ENCODE peak calls at places on chromosome 13, in ten cellular contexts. L, F, N, J, D, Y, P, I, Z and A are unnamed samples.

GRCh38 chr13:95541911-95542484 is 10.5 kb upstream of the CLDN10 start:
- DNase-seq in J (no peak), D (no peak), Y (no peak), F (no peak), P (no peak), L (no peak), N (no peak), I (no peak), Z (no peak), A (no peak)

GRCh38 chr13:33069365-33069764 is 53.1 kb downstream of the KL start:
- DNase-seq in I (no peak), N (no peak), F (no peak), J (no peak), L (peak), Y (no peak), P (no peak), D (no peak), Z (no peak), A (no peak)

GRCh38 chr13:76533251-76533650 is 353.0 kb downstream of the KCTD12 start:
- DNase-seq in Z (no peak), N (no peak), F (peak), D (no peak), I (no peak), J (no peak), Y (no peak), L (no peak), P (no peak), A (no peak)

GRCh38 chr13:31424130-31424729 is 224.5 kb downstream of the B3GLCT start:
- DNase-seq in F (peak), J (peak), I (peak), Y (peak), N (peak), L (peak), Z (peak), P (peak), D (peak), A (peak)

GRCh38 chr13:51324714-51325440 is 14.6 kb upstream of the SERPINE3 start:
- DNase-seq in F (no peak), N (no peak), J (no peak), D (no peak), Y (no peak), I (no peak), L (no peak), P (no peak), Z (no peak), A (no peak)

GRCh38 chr13:98910501-98910951 is 67.3 kb downstream of the DOCK9 start:
- DNase-seq in P (peak), F (peak), N (no peak), J (no peak), Y (no peak), I (peak), D (no peak), L (peak), Z (no peak), A (no peak)

GRCh38 chr13:43316997-43317396 is 293.6 kb downstream of the DNAJC15 start:
- DNase-seq in D (no peak), Z (no peak), N (peak), J (no peak), Y (no peak), P (peak), L (peak), I (no peak), F (peak), A (peak)

GRCh38 chr13:102907886-102908515 is 62.2 kb downstream of the ERCC5 start:
- DNase-seq in D (no peak), N (no peak), Y (no peak), L (no peak), P (no peak), Z (peak), J (no peak), F (no peak), I (no peak), A (no peak)

GRCh38 chr13:108690726-108691125 is 61.3 kb downstream of the MYO16 start:
- DNase-seq in D (no peak), I (no peak), F (no peak), J (no peak), L (no peak), N (no peak), P (no peak), Z (no peak), Y (no peak), A (no peak)

GRCh38 chr13:73556902-73557301 is 498.1 kb downstream of the KLF5 start:
- DNase-seq in F (no peak), Y (no peak), L (no peak), D (no peak), Z (no peak), I (no peak), J (no peak), N (no peak), P (no peak), A (no peak)

GRCh38 chr13:98905199-98905598 is 72.7 kb downstream of the DOCK9 start:
- DNase-seq in D (no peak), Z (no peak), J (no peak), Y (no peak), I (no peak), L (no peak), P (no peak), F (no peak), N (no peak), A (no peak)

GRCh38 chr13:105937451-105937850 is 598.0 kb downstream of the EFNB2 start:
- DNase-seq in P (no peak), F (peak), N (no peak), I (no peak), Y (no peak), Z (no peak), D (no peak), J (no peak), L (no peak), A (no peak)

GRCh38 chr13:82713681-82714405 is 1168.4 kb downstream of the SLITRK1 start:
- DNase-seq in Y (no peak), N (no peak), Z (no peak), F (peak), I (no peak), J (no peak), P (no peak), D (no peak), L (no peak), A (no peak)

GRCh38 chr13:35475131-35475959 is 1.1 kb downstream of the MAB21L1 start:
- DNase-seq in L (peak), N (peak), Z (peak), J (peak), D (peak), P (no peak), Y (no peak), I (no peak), F (peak), A (peak)

GRCh38 chr13:19185086-19185864 is 3.7 kb upstream of the TUBA3C start:
- DNase-seq in Y (no peak), L (no peak), P (no peak), F (no peak), N (no peak), I (no peak), Z (no peak), D (no peak), J (no peak), A (peak)

GRCh38 chr13:100601716-100602115 is 13.1 kb upstream of the GGACT start:
- DNase-seq in I (no peak), L (no peak), Y (no peak), F (no peak), Z (no peak), D (no peak), P (no peak), J (no peak), N (no peak), A (no peak)

GRCh38 chr13:51318876-51319275 is 20.6 kb upstream of the SERPINE3 start:
- DNase-seq in F (no peak), D (no peak), P (no peak), J (no peak), N (no peak), Y (no peak), L (no peak), I (no peak), Z (no peak), A (no peak)

GRCh38 chr13:28494537-28494860 is 429 bp downstream of the FLT1 start:
- DNase-seq in N (no peak), L (peak), F (no peak), Z (no peak), J (no peak), Y (no peak), P (no peak), D (no peak), I (no peak), A (no peak)

GRCh38 chr13:113629814-113630213 is 28.2 kb downstream of the ATP4B start:
- DNase-seq in N (no peak), Y (no peak), P (no peak), D (no peak), F (no peak), I (no peak), Z (peak), L (no peak), J (peak), A (no peak)

GRCh38 chr13:71867101-71867814 is at the start of gene DACH1:
- DNase-seq in I (no peak), Y (peak), P (peak), D (peak), J (peak), F (peak), L (peak), Z (peak), N (no peak), A (peak)

GRCh38 chr13:94660695-94661324 is 51.5 kb downstream of the SOX21 start:
- DNase-seq in F (peak), D (no peak), Z (no peak), I (peak), J (no peak), L (peak), N (no peak), P (no peak), Y (no peak), A (no peak)

GRCh38 chr13:52053460-52053859 is 29.0 kb downstream of the UTP14C start:
- DNase-seq in P (no peak), I (no peak), D (no peak), N (no peak), Y (no peak), Z (no peak), L (no peak), F (no peak), J (no peak), A (no peak)

GRCh38 chr13:77338329-77338728 is 11.4 kb upstream of the MYCBP2 start:
- DNase-seq in N (no peak), L (no peak), I (no peak), Z (no peak), D (no peak), J (no peak), F (no peak), P (no peak), Y (no peak), A (no peak)

GRCh38 chr13:114100446-114101320 is 31.7 kb downstream of the RASA3 start:
- DNase-seq in Y (peak), J (peak), Z (peak), I (no peak), F (no peak), P (peak), N (peak), L (no peak), D (peak), A (no peak)

GRCh38 chr13:25149670-25150069 is 22.4 kb downstream of the AMER2 start:
- DNase-seq in F (no peak), L (no peak), Z (no peak), J (no peak), P (no peak), D (no peak), I (no peak), Y (no peak), N (no peak), A (no peak)

GRCh38 chr13:79477968-79478367 is 3.0 kb upstream of the NDFIP2 start:
- DNase-seq in J (no peak), L (no peak), N (peak), F (no peak), P (no peak), Y (no peak), Z (no peak), I (no peak), D (no peak), A (no peak)

GRCh38 chr13:103471896-103472295 is 405.7 kb upstream of the SLC10A2 start:
- DNase-seq in I (no peak), N (no peak), Z (no peak), P (no peak), L (no peak), D (no peak), J (no peak), F (no peak), Y (no peak), A (no peak)

GRCh38 chr13:66222926-66223325 is 1007.2 kb downstream of the PCDH9 start:
- DNase-seq in P (no peak), I (no peak), L (no peak), J (no peak), Y (no peak), D (no peak), F (no peak), N (no peak), Z (no peak), A (no peak)

GRCh38 chr13:102536695-102537485 is 59.9 kb upstream of the TPP2 start:
- DNase-seq in J (no peak), L (peak), P (peak), Z (no peak), I (no peak), F (no peak), Y (no peak), D (no peak), N (no peak), A (no peak)

GRCh38 chr13:21526707-21527454 is 67.8 kb upstream of the ZDHHC20 start:
- DNase-seq in N (no peak), F (no peak), Y (no peak), I (no peak), P (no peak), D (no peak), J (no peak), L (no peak), Z (no peak), A (no peak)

GRCh38 chr13:27839809-27840467 is 47.7 kb downstream of the GSX1 start:
- DNase-seq in L (no peak), F (no peak), P (no peak), Z (no peak), D (no peak), I (peak), Y (no peak), N (no peak), J (no peak), A (no peak)

GRCh38 chr13:80180745-80181144 is 160.2 kb downstream of the SPRY2 start:
- DNase-seq in F (no peak), J (no peak), D (no peak), Y (no peak), P (no peak), I (no peak), Z (no peak), N (no peak), L (no peak), A (no peak)

GRCh38 chr13:40060318-40061007 is 405.0 kb downstream of the COG6 start:
- DNase-seq in Y (peak), P (peak), I (no peak), F (no peak), D (no peak), Z (no peak), N (peak), J (peak), L (no peak), A (peak)

GRCh38 chr13:42990147-42990990 is 1.7 kb downstream of the EPSTI1 start:
- DNase-seq in N (no peak), J (no peak), F (peak), L (no peak), Z (no peak), D (no peak), I (no peak), P (no peak), Y (no peak), A (no peak)

GRCh38 chr13:111411186-111411858 is 90.9 kb downstream of the TEX29 start:
- DNase-seq in L (no peak), D (no peak), N (no peak), Y (no peak), I (no peak), P (no peak), J (no peak), Z (no peak), F (no peak), A (no peak)

GRCh38 chr13:74325106-74325505 is 190.9 kb upstream of the KLF12 start:
- DNase-seq in J (no peak), L (peak), P (peak), I (no peak), N (no peak), Z (no peak), D (no peak), Y (no peak), F (peak), A (peak)

DNA sequence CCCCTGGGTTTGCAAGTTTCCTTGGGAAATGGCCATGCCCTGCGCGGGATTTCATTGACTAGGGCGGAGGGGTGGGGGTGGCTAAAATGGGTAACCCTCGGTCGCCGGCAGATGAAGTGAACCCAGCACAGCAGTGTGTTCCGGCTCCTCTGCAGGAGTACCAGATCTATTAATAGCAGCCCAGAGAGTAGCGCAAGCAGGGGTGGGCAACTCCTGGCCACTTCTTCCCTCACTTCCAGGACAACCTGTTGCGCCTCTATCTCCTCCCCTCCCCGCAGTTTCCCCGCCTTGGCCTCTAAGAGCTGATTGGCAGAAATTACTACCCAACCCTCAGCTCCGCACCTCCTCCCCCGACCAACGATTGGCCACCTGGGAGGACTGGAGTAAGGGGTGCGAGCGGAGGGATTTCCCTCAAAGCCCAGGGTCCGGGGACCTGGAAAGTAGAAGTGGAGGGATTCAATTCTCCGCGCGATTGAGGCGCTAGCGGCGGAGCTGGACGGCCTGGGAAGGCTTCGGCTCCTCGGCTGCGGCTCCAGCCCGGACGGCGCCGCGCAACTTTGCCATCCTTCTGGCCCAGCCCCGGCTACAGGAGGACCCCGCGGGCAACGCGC is at the start of gene FREM2:
- DNase-seq in D (no peak), J (peak), Z (peak), Y (peak), P (no peak), F (no peak), I (peak), L (no peak), N (peak), A (peak)
- H3K4me3 ChIP-seq in D (no peak), J (peak), Z (peak), Y (peak), P (peak), F (no peak), I (peak), L (peak), N (peak), A (peak)

DNA sequence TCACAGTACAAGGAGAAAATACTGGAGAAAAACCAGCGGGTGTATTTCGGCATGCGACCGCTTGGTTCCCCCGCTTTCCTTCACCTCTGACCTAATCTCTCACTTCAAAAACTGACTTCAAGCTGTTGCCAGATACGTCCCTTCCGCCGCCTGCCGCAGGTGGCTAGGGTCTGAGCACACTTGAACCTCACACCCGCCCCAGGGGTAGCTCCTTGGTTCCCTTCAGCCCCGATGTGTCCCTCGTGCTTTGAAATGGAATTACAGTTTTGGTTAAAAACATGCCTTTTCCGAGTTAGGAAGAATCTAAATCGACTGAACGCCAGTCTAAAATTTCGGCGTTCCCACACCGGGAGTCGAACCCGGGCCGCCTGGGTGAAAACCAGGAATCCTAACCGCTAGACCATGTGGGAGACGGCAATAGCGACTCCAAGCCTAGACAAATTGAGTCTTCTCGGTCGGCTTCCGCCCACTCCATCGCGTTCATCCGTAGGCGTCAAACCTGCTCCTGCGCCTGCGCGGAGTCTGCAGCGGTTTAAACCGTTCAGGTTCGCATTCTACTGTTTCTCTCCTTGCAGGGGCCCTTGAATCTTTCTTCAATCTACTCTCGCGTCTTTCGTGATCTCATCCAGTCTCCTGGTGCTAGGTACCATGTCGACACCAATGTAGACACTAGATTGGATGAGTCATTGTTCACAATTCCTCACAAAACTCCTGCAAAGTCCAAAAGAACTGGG is 71.5 kb downstream of the NUFIP1 start:
- DNase-seq in Z (peak), J (peak), D (peak), Y (peak), F (peak), L (peak), I (peak), N (peak), P (peak), A (peak)
- TF ChIP-seq POLR2A in Z (no peak), J (peak), D (no peak), Y (peak), F (no peak), L (no peak), I (no peak), N (peak), P (peak), A (peak)

GRCh38 chr13:23959231-23959862 is 62.0 kb upstream of the C1QTNF9B start:
- DNase-seq in J (no peak), N (no peak), Z (no peak), D (no peak), L (no peak), Y (no peak), P (no peak), I (no peak), F (peak), A (peak)
- H3K27ac ChIP-seq in J (peak), N (no peak), Z (no peak), D (no peak), L (no peak), Y (no peak), P (no peak), I (no peak), F (no peak), A (no peak)

GRCh38 chr13:48410199-48410598 is 2.7 kb downstream of the LPAR6 start:
- DNase-seq in J (no peak), L (peak), F (no peak), Y (no peak), P (no peak), I (no peak), N (no peak), Z (no peak), D (no peak), A (no peak)

GRCh38 chr13:48412881-48413351 is at the start of gene LPAR6:
- DNase-seq in I (no peak), P (peak), N (no peak), F (peak), D (no peak), Y (no peak), J (no peak), Z (no peak), L (peak), A (no peak)

GRCh38 chr13:48411281-48412099 is 1.4 kb downstream of the LPAR6 start:
- DNase-seq in Z (no peak), Y (no peak), I (no peak), J (no peak), L (peak), N (no peak), F (peak), D (no peak), P (no peak), A (no peak)

GRCh38 chr13:48414501-48414900 is 1.6 kb upstream of the LPAR6 start:
- DNase-seq in L (no peak), D (no peak), P (no peak), F (no peak), N (no peak), I (no peak), J (no peak), Z (no peak), Y (no peak), A (no peak)

GRCh38 chr13:48412100-48412556 is 785 bp downstream of the LPAR6 start:
- DNase-seq in D (no peak), I (no peak), Z (no peak), Y (no peak), J (no peak), P (no peak), N (no peak), L (peak), F (peak), A (no peak)
- H3K4me3 ChIP-seq in D (peak), I (peak), Z (peak), Y (peak), J (peak), P (peak), N (peak), L (peak), F (peak), A (peak)

GRCh38 chr13:49690990-49691886 is at the start of gene EBPL:
- DNase-seq in L (peak), Y (peak), Z (peak), F (peak), P (peak), J (peak), I (peak), D (peak), N (peak), A (peak)
- TF ChIP-seq POLR2A in L (peak), Y (peak), Z (peak), F (no peak), P (peak), J (peak), I (peak), D (no peak), N (no peak), A (no peak)

GRCh38 chr13:60398949-60399589 is 2.0 kb downstream of the TDRD3 start:
- DNase-seq in Z (no peak), I (no peak), L (peak), D (no peak), P (no peak), J (no peak), Y (no peak), F (peak), N (no peak), A (peak)
- H3K27ac ChIP-seq in Z (peak), I (peak), L (peak), D (no peak), P (peak), J (peak), Y (peak), F (no peak), N (peak), A (peak)

GRCh38 chr13:46101488-46102289 is 3.1 kb downstream of the CPB2 start:
- DNase-seq in F (no peak), D (no peak), Z (no peak), N (no peak), I (no peak), P (no peak), Y (no peak), J (no peak), L (no peak), A (no peak)
- H3K4me3 ChIP-seq in F (no peak), D (no peak), Z (peak), N (no peak), I (no peak), P (no peak), Y (no peak), J (no peak), L (no peak), A (no peak)